ENCODE peak calls at places on chromosome 12, in eight cellular contexts. L is nucleus accumbens, K is NCI-H446, Q is ureter, C is osteoblast, D is non-pigmented ciliary epithelial cell, I is NCI-H1930, E is naive B cell. A is an unnamed sample.

GRCh38 chr12:78442454-78442801 is 422.1 kb upstream of the SYT1 start:
- DNase-seq in L (no peak), K (no peak), Q (no peak), C (no peak), D (no peak), I (no peak), E (no peak), A (no peak)

GRCh38 chr12:40853221-40853620 is 161.0 kb downstream of the CNTN1 start:
- DNase-seq in L (no peak), K (no peak), Q (no peak), C (no peak), D (no peak), I (no peak), E (no peak), A (no peak)

GRCh38 chr12:104215638-104216297 is at the start of gene TXNRD1:
- DNase-seq in L (peak; percentile 18), K (no peak), Q (peak; percentile 80), C (peak; percentile 95), D (no peak), I (no peak), E (peak; percentile 78), A (peak; percentile 23)

GRCh38 chr12:79690156-79690605 is 583 bp downstream of the PAWR start:
- DNase-seq in L (no peak), K (no peak), Q (peak; percentile 49), C (no peak), D (no peak), I (no peak), E (no peak), A (no peak)

GRCh38 chr12:66118240-66118891 is 12.2 kb downstream of the LLPH start:
- DNase-seq in L (no peak), K (no peak), Q (no peak), C (no peak), D (no peak), I (no peak), E (no peak), A (no peak)

GRCh38 chr12:123813349-123813748 is 51.2 kb downstream of the DNAH10 start:
- DNase-seq in L (no peak), K (peak; percentile 5), Q (no peak), C (no peak), D (no peak), I (no peak), E (no peak), A (no peak)

GRCh38 chr12:48078901-48079300 is 27.0 kb downstream of the SENP1 start:
- DNase-seq in L (no peak), K (no peak), Q (no peak), C (peak; percentile 27), D (peak; percentile 30), I (no peak), E (no peak), A (no peak)

GRCh38 chr12:39230086-39230485 is 212.8 kb downstream of the KIF21A start:
- DNase-seq in L (no peak), K (no peak), Q (no peak), C (no peak), D (peak; percentile 14), I (no peak), E (no peak), A (no peak)

GRCh38 chr12:4556730-4557519 is 5.1 kb upstream of the DYRK4 start:
- DNase-seq in L (no peak), K (no peak), Q (no peak), C (no peak), D (no peak), I (no peak), E (no peak), A (no peak)

GRCh38 chr12:57148469-57149308 is 1.3 kb upstream of the LRP1-AS start:
- DNase-seq in L (no peak), K (no peak), Q (peak; percentile 72), C (peak; percentile 62), D (no peak), I (no peak), E (no peak), A (no peak)

GRCh38 chr12:18320036-18320617 is 58.8 kb downstream of the PIK3C2G start:
- DNase-seq in L (no peak), K (peak; percentile 45), Q (no peak), C (peak; percentile 48), D (peak; percentile 67), I (no peak), E (no peak), A (no peak)

GRCh38 chr12:69442894-69443293 is 27.3 kb upstream of the FRS2 start:
- DNase-seq in L (no peak), K (peak; percentile 58), Q (no peak), C (no peak), D (peak; percentile 20), I (no peak), E (no peak), A (no peak)

GRCh38 chr12:46218509-46219095 is 50.2 kb downstream of the SLC38A1 start:
- DNase-seq in L (no peak), K (no peak), Q (peak; percentile 52), C (no peak), D (no peak), I (no peak), E (no peak), A (no peak)

GRCh38 chr12:108622425-108622824 is 11.3 kb downstream of the SELPLG start:
- DNase-seq in L (no peak), K (no peak), Q (no peak), C (peak; percentile 43), D (no peak), I (no peak), E (no peak), A (no peak)

GRCh38 chr12:48980389-48980952 is 2.3 kb downstream of the WNT1 start:
- DNase-seq in L (no peak), K (no peak), Q (no peak), C (peak; percentile 75), D (no peak), I (no peak), E (no peak), A (no peak)

GRCh38 chr12:71371132-71371531 is 68.5 kb upstream of the LGR5 start:
- DNase-seq in L (no peak), K (no peak), Q (no peak), C (no peak), D (no peak), I (no peak), E (no peak), A (no peak)

A was measured in hippocampal formation.